ENCODE peak calls at places on chromosomes 13 and 19, in five cellular contexts. M is colonic mucosa, V is esophagus muscularis mucosa, I is cardiac muscle cell, U is PC-3. N is an unnamed sample.

GRCh38 chr13:87666826-87667225 is 4.3 kb upstream of the SLITRK5 start:
- DNase-seq in I (no peak), U (no peak), V (no peak), M (no peak), N (no peak)

GRCh38 chr13:50989476-50989875 is 79.9 kb downstream of the RNASEH2B start:
- DNase-seq in M (no peak), V (no peak), I (peak), U (peak), N (no peak)

GRCh38 chr19:39424934-39425333 is 10.8 kb downstream of the RPS16 start:
- DNase-seq in V (no peak), U (no peak), I (no peak), M (no peak), N (no peak)

GRCh38 chr13:61040180-61040579 is 375.5 kb downstream of the PCDH20 start:
- DNase-seq in V (no peak), M (no peak), U (no peak), I (no peak), N (no peak)

GRCh38 chr19:47239152-47239551 is 8.2 kb upstream of the BBC3 start:
- DNase-seq in I (no peak), U (no peak), M (no peak), V (no peak), N (no peak)

GRCh38 chr19:46221981-46222610 is 7.4 kb upstream of the IGFL1 start:
- DNase-seq in I (peak), M (no peak), V (no peak), U (peak), N (peak)

GRCh38 chr19:33325920-33326319 is 23.6 kb upstream of the CEBPA start:
- DNase-seq in U (no peak), I (no peak), V (no peak), M (no peak), N (no peak)

GRCh38 chr19:41323430-41324125 is 13.6 kb downstream of the CCDC97 start:
- DNase-seq in M (peak), V (no peak), I (no peak), U (peak), N (peak)

GRCh38 chr19:12847159-12848139 is 9.1 kb downstream of the MAST1 start:
- DNase-seq in U (peak), I (peak), M (peak), V (peak), N (peak)

GRCh38 chr19:42397315-42398166 is 7.4 kb upstream of the CNFN start:
- DNase-seq in V (no peak), M (peak), U (no peak), I (no peak), N (no peak)

GRCh38 chr13:84037937-84038464 is 155.7 kb upstream of the SLITRK1 start:
- DNase-seq in M (no peak), U (no peak), I (no peak), V (no peak), N (no peak)

GRCh38 chr19:35513975-35514809 is 743 bp upstream of the DMKN start:
- DNase-seq in U (no peak), I (peak), M (no peak), V (no peak), N (no peak)

GRCh38 chr19:32519023-32519422 is 62.0 kb upstream of the PDCD5 start:
- DNase-seq in U (no peak), V (peak), M (no peak), I (no peak), N (no peak)

GRCh38 chr19:40962460-40962961 is 28.6 kb upstream of the CYP2B6 start:
- DNase-seq in V (no peak), M (no peak), U (peak), I (no peak), N (peak)

GRCh38 chr13:44142540-44142867 is 231.1 kb upstream of the SERP2 start:
- DNase-seq in I (no peak), U (no peak), V (no peak), M (peak), N (no peak)

GRCh38 chr13:61128850-61129645 is 286.6 kb downstream of the PCDH20 start:
- DNase-seq in M (no peak), V (no peak), I (no peak), U (peak), N (no peak)

GRCh38 chr13:30253830-30254229 is 53.5 kb downstream of the KATNAL1 start:
- DNase-seq in U (no peak), V (no peak), I (no peak), M (no peak), N (no peak)

GRCh38 chr13:81048026-81048461 is 707.1 kb upstream of the SPRY2 start:
- DNase-seq in I (no peak), M (no peak), U (no peak), V (no peak), N (no peak)

GRCh38 chr13:100773429-100773828 is 98.8 kb upstream of the TMTC4 start:
- DNase-seq in M (no peak), V (no peak), I (no peak), U (no peak), N (no peak)

GRCh38 chr13:30027569-30028455 is 177.4 kb upstream of the UBL3 start:
- DNase-seq in M (no peak), I (no peak), V (no peak), U (no peak), N (no peak)

GRCh38 chr13:29284726-29285125 is 310.8 kb downstream of the SLC7A1 start:
- DNase-seq in V (no peak), M (no peak), I (no peak), U (no peak), N (no peak)

GRCh38 chr13:96958286-96958891 is 35.9 kb downstream of the OXGR1 start:
- DNase-seq in M (no peak), U (peak), I (peak), V (no peak), N (peak)

GRCh38 chr13:76129305-76130040 is 493.3 kb downstream of the LMO7 start:
- DNase-seq in M (no peak), V (no peak), I (peak), U (no peak), N (no peak)

GRCh38 chr19:47004012-47004465 is 15.6 kb upstream of the NPAS1 start:
- DNase-seq in V (no peak), U (no peak), M (no peak), I (no peak), N (no peak)

GRCh38 chr19:29667390-29667783 is 2.1 kb downstream of the PLEKHF1 start:
- DNase-seq in M (no peak), U (no peak), V (no peak), I (no peak), N (no peak)
- H3K4me3 ChIP-seq in M (no peak), U (peak), V (peak), I (no peak), N (no peak)

DNA sequence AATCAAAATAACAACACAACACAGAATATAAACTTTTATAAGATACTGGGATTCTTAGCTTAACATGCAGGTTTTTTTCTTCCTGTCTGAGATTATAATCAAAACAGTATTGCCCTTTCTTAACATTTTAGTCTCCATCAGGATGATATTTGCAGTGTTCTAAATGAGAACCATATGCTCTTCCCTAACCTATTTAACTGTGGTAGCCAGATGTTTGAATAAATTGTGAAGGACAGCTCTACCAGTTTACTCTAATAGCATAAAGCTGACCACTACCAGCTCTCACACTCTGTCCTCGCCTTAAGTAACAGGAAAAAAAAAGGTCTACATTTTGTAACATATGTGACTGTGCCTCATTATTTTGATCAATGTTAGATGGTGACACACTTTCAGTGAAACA is 618.7 kb upstream of the SGCG start:
- DNase-seq in I (peak), V (no peak), U (no peak), M (no peak), N (no peak)
- H3K27ac ChIP-seq in I (no peak), V (no peak), U (no peak), M (no peak), N (no peak)

GRCh38 chr13:101941095-101941777 is 460.6 kb downstream of the FGF14 start:
- DNase-seq in I (peak), U (peak), V (no peak), M (no peak), N (peak)

GRCh38 chr13:101946411-101946810 is 455.4 kb downstream of the FGF14 start:
- DNase-seq in V (no peak), U (no peak), I (no peak), M (no peak), N (no peak)

GRCh38 chr13:101942535-101943157 is 459.2 kb downstream of the FGF14 start:
- DNase-seq in U (peak), V (no peak), I (no peak), M (no peak), N (no peak)

GRCh38 chr13:101942038-101942437 is 459.8 kb downstream of the FGF14 start:
- DNase-seq in I (peak), U (peak), V (no peak), M (peak), N (peak)

DNA sequence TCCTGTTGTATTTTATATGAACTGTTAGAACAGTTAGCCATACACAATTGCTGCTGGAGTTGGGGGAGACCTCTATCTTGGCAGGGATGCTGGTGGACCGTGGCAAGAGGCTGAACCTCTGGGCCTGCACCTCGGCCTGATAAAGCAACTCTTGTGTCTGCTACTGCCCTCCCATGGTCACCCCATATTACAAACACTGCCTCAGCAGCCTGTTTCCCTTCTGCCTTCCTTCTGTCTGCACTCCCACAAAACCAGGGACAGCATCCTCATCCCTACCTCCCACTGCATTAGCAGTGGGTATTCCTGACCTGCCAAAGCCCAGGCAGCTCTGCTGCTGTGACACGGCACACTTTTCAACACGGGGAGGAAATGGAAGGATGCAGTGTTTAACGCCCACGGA is 456.4 kb downstream of the FGF14 start:
- DNase-seq in M (no peak), V (no peak), U (no peak), I (no peak), N (no peak)
- TF ChIP-seq CTCF in M (no peak), V (no peak), U (peak), I (no peak), N (peak)

GRCh38 chr19:10102787-10103236 is 334 bp upstream of the ANGPTL6 start:
- DNase-seq in V (no peak), U (no peak), I (no peak), M (no peak), N (no peak)
- H3K4me3 ChIP-seq in V (no peak), U (no peak), I (no peak), M (no peak), N (no peak)

GRCh38 chr13:32537580-32538233 is 888 bp downstream of the N4BP2L2 start:
- DNase-seq in M (peak), I (no peak), U (no peak), V (no peak), N (no peak)

GRCh38 chr13:32535140-32535539 is 3.5 kb downstream of the N4BP2L2 start:
- DNase-seq in V (no peak), I (no peak), U (no peak), M (no peak), N (no peak)

GRCh38 chr13:32535748-32536147 is 2.8 kb downstream of the N4BP2L2 start:
- DNase-seq in U (no peak), M (no peak), V (no peak), I (no peak), N (no peak)

GRCh38 chr13:32538234-32538620 is 368 bp downstream of the N4BP2L2 start:
- DNase-seq in I (peak), V (no peak), U (no peak), M (no peak), N (peak)

GRCh38 chr13:32538621-32539246 is at the start of gene N4BP2L2:
- DNase-seq in V (peak), M (peak), U (peak), I (peak), N (peak)
- H3K27ac ChIP-seq in V (peak), M (peak), U (peak), I (peak), N (peak)

GRCh38 chr19:55454787-55455243 is 6.6 kb downstream of the ISOC2 start:
- DNase-seq in V (no peak), I (peak), M (no peak), U (peak), N (no peak)
- TF ChIP-seq CTCF in V (peak), I (peak), M (peak), U (peak), N (peak)

DNA sequence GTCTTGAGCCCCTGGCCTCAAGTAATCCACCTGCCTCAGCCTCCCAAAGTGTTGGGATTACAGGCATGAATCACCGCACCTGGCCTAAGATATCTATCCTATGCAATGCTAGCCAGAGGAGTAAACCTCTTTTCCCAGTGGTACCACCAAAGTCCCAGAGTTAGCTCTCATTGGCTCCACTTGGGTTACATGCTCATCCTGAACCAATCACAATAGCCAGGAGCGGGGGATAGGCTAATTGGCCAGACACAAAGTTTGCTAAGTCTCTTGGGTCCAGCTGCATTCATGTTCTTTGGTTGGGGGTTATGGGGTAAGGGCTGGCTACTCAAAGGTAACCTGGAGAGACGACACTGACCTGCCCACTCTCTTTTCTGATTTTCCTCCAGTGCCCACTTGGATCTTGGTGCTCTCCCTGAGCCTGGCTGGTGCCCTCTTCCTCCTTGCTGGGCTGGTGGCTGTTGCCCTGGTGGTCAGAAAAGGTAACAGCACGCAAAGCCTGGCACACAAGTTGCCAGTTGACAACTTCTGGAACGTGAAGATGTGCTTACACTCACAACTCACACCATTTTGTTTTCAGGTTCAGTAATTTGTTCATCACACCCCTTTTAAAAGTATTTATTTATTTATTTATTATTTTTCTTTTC is 7.8 kb downstream of the C19orf38 start:
- DNase-seq in I (peak), M (no peak), U (peak), V (no peak), N (no peak)
- H3K4me3 ChIP-seq in I (no peak), M (no peak), U (no peak), V (no peak), N (no peak)

GRCh38 chr13:20362642-20363041 is 130.5 kb upstream of the GJB6 start:
- DNase-seq in I (no peak), U (no peak), M (no peak), V (no peak), N (no peak)
- H3K27ac ChIP-seq in I (no peak), U (no peak), M (no peak), V (no peak), N (no peak)

N was measured in brain microvascular endothelial cell.